ENCODE peak calls at places on chromosomes 4 and X, in four cellular contexts. K is adrenal gland, A is breast epithelium, W is H1. H is an unnamed sample. For H3K4me1, the result is how much of the 10 kb centered on the place peaks cover.

GRCh38 chrX:98398542-98398941 is 1514.8 kb downstream of the RPA4 start:
- DNase-seq in K (no peak), A (no peak), W (no peak), H (no peak)

GRCh38 chr4:74161676-74162450 is 3.9 kb downstream of the MTHFD2L start:
- DNase-seq in K (no peak), A (no peak), W (no peak), H (no peak)

GRCh38 chr4:30537462-30537861 is 182.7 kb upstream of the PCDH7 start:
- DNase-seq in K (no peak), A (no peak), W (no peak), H (no peak)

GRCh38 chr4:8688908-8689445 is 96.4 kb downstream of the CPZ start:
- DNase-seq in K (no peak), A (no peak), W (no peak), H (no peak)

GRCh38 chr4:151248519-151248918 is 28.4 kb upstream of the PRSS48 start:
- DNase-seq in K (no peak), A (no peak), W (no peak), H (no peak)

GRCh38 chr4:176205299-176205698 is 9.9 kb upstream of the SPATA4 start:
- DNase-seq in K (no peak), A (no peak), W (no peak), H (no peak)

GRCh38 chrX:116499780-116500179 is 37.0 kb upstream of the CT83 start:
- DNase-seq in K (no peak), A (no peak), W (no peak), H (no peak)

GRCh38 chr4:150828159-150828558 is 186.9 kb downstream of the LRBA start:
- DNase-seq in K (no peak), A (no peak), W (no peak), H (no peak)

GRCh38 chr4:183966371-183966770 is 61.3 kb downstream of the STOX2 start:
- DNase-seq in K (no peak), A (no peak), W (no peak), H (no peak)

GRCh38 chr4:40843696-40844095 is 93.9 kb downstream of the NSUN7 start:
- DNase-seq in K (no peak), A (no peak), W (no peak), H (no peak)

GRCh38 chrX:44971674-44972073 is 98.7 kb downstream of the KDM6A start:
- DNase-seq in K (no peak), A (no peak), W (no peak), H (no peak)

GRCh38 chr4:143354990-143355389 is 18.3 kb downstream of the GAB1 start:
- DNase-seq in K (peak), A (no peak), W (no peak), H (no peak)

GRCh38 chr4:143353797-143354196 is 17.1 kb downstream of the GAB1 start:
- DNase-seq in K (no peak), A (no peak), W (no peak), H (no peak)

GRCh38 chr4:143356493-143356892 is 19.8 kb downstream of the GAB1 start:
- DNase-seq in K (no peak), A (no peak), W (no peak), H (no peak)

GRCh38 chr4:143357161-143357845 is 20.6 kb downstream of the GAB1 start:
- DNase-seq in K (no peak), A (no peak), W (no peak), H (no peak)

DNA sequence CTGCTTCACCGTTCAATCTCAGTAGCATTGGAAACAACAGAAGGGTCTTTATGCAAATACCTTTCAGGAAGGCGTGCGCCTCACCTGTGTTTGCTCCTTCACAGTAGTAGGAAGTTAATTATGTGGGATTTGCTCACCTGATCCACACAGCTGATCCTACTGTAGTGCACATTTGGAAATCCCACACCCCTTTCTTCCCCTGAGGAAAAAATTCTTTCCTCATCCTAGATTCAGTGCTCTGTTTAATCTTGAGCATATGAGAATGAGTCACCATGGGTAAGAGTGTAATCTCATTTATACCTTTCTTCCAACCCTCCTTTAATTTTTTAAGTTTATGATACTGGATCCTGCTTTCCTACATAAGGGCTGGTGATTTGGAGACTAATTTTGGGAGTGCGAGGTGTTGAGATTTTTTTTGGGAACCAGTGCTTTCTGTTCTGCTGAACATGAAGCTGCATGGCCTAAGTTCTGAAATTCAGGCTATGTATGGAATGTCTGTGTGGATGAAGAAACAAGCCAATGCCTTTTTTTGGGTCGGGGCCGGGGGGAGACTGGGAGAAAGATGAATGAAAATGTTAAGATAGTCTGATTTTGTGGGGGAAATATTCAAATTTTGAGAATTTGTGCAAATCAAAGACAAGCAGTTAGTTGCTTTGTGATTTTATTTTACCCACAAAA is 19.0 kb downstream of the GAB1 start:
- DNase-seq in K (no peak), A (no peak), W (no peak), H (no peak)
- H3K4me1 ChIP-seq in K (under half), A (under half), W (under half), H (under half)

DNA sequence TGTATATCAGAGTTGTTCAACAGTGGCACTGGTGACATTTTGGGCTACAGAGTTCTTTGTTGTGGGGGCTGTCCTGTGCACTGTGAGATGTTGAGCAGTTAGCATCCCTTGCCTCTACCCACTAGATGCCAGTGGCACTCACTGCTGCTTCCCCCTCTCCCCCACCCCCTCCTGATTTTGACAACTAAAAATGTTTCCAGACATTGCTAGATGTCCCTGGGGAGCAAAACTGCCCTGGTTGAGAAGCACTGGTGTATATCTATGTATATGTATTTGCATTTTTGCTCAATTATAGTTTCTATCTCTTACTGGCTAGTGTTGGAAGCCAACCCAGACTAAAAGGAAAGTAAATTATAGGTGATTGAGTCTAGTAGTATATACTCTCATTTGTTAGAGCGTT is 2.4 kb downstream of the TMEM131L start:
- DNase-seq in K (no peak), A (no peak), W (no peak), H (no peak)
- H3K4me3 ChIP-seq in K (no peak), A (peak), W (no peak), H (no peak)

GRCh38 chrX:66020578-66021406 is 19.1 kb downstream of the VSIG4 start:
- DNase-seq in K (no peak), A (no peak), W (no peak), H (no peak)
- TF ChIP-seq POLR2A in K (no peak), A (no peak), W (no peak), H (no peak)

GRCh38 chr4:185835336-185835735 is 23.3 kb upstream of the SORBS2 start:
- DNase-seq in K (no peak), A (no peak), W (no peak), H (no peak)
- H3K4me1 ChIP-seq in K (under half), A (under half), W (under half), H (under half)

GRCh38 chrX:101452051-101452450 is 33.2 kb upstream of the ARMCX4 start:
- DNase-seq in K (no peak), A (no peak), W (no peak), H (no peak)

GRCh38 chrX:101449279-101449678 is 36.0 kb upstream of the ARMCX4 start:
- DNase-seq in K (no peak), A (no peak), W (no peak), H (no peak)

GRCh38 chrX:101450052-101450451 is 35.2 kb upstream of the ARMCX4 start:
- DNase-seq in K (no peak), A (no peak), W (no peak), H (no peak)

GRCh38 chrX:101450951-101451350 is 34.3 kb upstream of the ARMCX4 start:
- DNase-seq in K (peak), A (no peak), W (no peak), H (no peak)
- H3K4me3 ChIP-seq in K (no peak), A (no peak), W (no peak), H (no peak)

DNA sequence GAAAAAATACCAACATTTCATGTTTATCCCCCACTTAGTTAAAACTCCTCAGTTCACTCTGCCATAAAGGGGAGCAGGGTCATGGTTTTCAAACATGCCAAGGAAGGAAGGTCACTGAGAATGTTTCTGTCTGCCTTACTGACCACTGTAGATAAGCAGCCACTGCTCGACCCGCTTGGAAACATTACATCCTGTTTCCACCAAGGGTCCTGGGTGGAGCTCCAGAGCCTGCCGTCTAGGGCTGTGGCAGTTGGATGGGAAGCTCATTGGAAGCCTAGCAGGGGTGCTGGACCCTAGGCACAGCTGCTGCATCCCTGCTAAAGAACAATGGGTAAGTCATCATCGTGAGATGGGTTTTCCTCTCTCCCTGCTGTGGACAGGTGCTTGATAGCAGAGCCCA is 76.1 kb upstream of the SRD5A3 start:
- DNase-seq in K (peak), A (no peak), W (no peak), H (no peak)
- TF ChIP-seq POLR2A in K (no peak), A (no peak), W (no peak), H (no peak)

DNA sequence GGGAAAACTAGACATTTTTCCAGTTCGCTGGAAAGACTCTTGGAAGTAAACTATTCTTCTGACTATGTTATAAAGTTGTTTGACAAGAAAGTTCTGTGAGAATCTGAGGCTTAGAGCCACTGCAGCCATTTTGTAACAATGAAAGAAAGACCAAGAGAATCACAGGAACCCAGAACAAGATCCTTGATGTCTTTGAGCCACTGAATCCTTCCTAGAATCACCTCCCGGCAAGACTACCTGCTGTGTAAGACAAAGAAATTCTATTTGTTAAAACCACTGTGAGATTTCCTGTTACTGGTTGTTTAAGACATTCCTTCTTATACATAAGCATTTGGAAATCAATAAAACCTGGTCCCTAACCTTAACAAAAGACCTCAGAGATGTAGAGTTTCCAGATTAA is 175.7 kb upstream of the RASGEF1B start:
- DNase-seq in K (no peak), A (no peak), W (no peak), H (no peak)
- H3K4me1 ChIP-seq in K (under half), A (under half), W (under half), H (under half)

GRCh38 chr4:39524420-39524957 is 2.8 kb downstream of the UGDH start:
- DNase-seq in K (no peak), A (no peak), W (no peak), H (no peak)

GRCh38 chr4:39518484-39518883 is 8.8 kb downstream of the UGDH start:
- DNase-seq in K (no peak), A (no peak), W (no peak), H (no peak)

GRCh38 chr4:39522068-39522467 is 5.2 kb downstream of the UGDH start:
- DNase-seq in K (no peak), A (no peak), W (no peak), H (no peak)

GRCh38 chr4:39516407-39516966 is 10.8 kb downstream of the UGDH start:
- DNase-seq in K (no peak), A (no peak), W (no peak), H (no peak)

DNA sequence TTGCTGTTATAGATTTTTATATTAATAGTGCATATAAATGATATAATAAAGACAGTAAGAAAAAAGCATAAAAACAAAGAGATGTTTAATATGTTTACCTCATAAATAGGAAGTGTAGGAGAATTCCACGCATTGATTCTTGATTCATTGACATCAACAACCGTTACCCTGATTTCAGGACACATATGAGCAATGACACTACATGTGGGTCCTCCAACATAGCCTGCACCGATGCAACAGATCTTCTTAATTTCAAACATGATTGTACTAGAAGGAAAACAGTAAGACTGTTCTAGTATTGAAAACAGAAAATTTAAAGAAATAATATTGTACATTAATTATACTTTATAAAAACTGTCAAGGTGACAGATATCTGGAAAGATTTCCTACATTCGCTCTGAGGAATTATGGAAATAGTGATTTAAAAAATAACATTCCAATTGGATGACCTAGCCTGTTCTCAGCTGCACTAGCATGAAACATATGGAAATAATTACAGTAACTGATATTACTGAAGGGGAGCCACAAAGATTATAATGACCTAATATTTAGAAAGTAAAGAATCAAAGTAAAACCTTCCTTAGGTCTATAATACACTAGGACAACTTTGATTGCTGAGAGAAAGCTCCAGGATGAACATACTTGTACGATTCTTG is 5.9 kb downstream of the UGDH start:
- DNase-seq in K (no peak), A (no peak), W (no peak), H (no peak)
- H3K4me3 ChIP-seq in K (no peak), A (no peak), W (no peak), H (no peak)